ENCODE peak calls at places on chromosomes 16 and 17, in ten cellular contexts. A, R, H, Z, G, S, Q, M, F and X are unnamed samples.
A peak's percentile ranks its signal among the peaks of the same experiment; 100 is the strongest.

GRCh38 chr16:21526923-21527807 is 72.2 kb upstream of the METTL9 start:
- DNase-seq in A (no peak), Z (no peak), S (no peak), G (no peak), M (no peak), F (no peak), R (no peak), Q (no peak), H (no peak), X (peak; percentile 24)

GRCh38 chr17:38970804-38971203 is 3.6 kb upstream of the FBXO47 start:
- DNase-seq in M (no peak), Z (no peak), H (no peak), R (peak; percentile 14), G (no peak), A (no peak), F (no peak), Q (no peak), S (no peak), X (no peak)

GRCh38 chr16:4966736-4967453 is 8.8 kb downstream of the SEC14L5 start:
- DNase-seq in R (no peak), S (no peak), M (no peak), Q (no peak), G (no peak), Z (no peak), A (no peak), H (no peak), F (no peak), X (no peak)

GRCh38 chr16:86567701-86568571 is 1.3 kb downstream of the FOXC2 start:
- DNase-seq in G (peak; percentile 56), H (peak; percentile 52), S (no peak), R (no peak), F (no peak), M (peak; percentile 47), A (no peak), Z (no peak), Q (peak; percentile 61), X (peak; percentile 82)

GRCh38 chr17:17379197-17379991 is 76.2 kb downstream of the NT5M start:
- DNase-seq in A (no peak), M (no peak), H (no peak), R (no peak), Q (no peak), G (no peak), Z (no peak), F (no peak), S (peak; percentile 50), X (peak; percentile 7)

GRCh38 chr16:2842340-2843000 is 12.4 kb downstream of the ZG16B start:
- DNase-seq in S (peak; percentile 56), F (no peak), H (peak; percentile 62), Z (no peak), G (peak; percentile 65), A (peak; percentile 96), R (no peak), M (peak; percentile 80), Q (peak; percentile 93), X (peak; percentile 69)

GRCh38 chr16:15440852-15441251 is 6.5 kb downstream of the BMERB1 start:
- DNase-seq in G (no peak), S (peak; percentile 27), Q (no peak), F (no peak), H (peak; percentile 29), A (no peak), R (no peak), Z (no peak), M (no peak), X (no peak)

GRCh38 chr16:29811170-29811895 is 660 bp upstream of the PRRT2 start:
- DNase-seq in S (peak; percentile 98), Q (peak; percentile 90), Z (peak; percentile 82), H (peak; percentile 98), A (peak; percentile 93), M (peak; percentile 98), R (peak; percentile 98), G (peak; percentile 86), F (peak; percentile 76), X (peak; percentile 98)

GRCh38 chr17:37770631-37771518 is 26.0 kb upstream of the HNF1B start:
- DNase-seq in M (peak; percentile 81), Q (peak; percentile 72), R (peak; percentile 37), A (peak; percentile 60), S (peak; percentile 85), F (peak; percentile 74), H (peak; percentile 63), Z (peak; percentile 3), G (peak; percentile 73), X (peak; percentile 73)

GRCh38 chr17:82939213-82940030 is 99.6 kb upstream of the ZNF750 start:
- DNase-seq in M (no peak), Q (no peak), R (no peak), S (peak; percentile 5), F (no peak), Z (no peak), H (no peak), A (no peak), G (no peak), X (no peak)

GRCh38 chr16:21214086-21214485 is 2.7 kb upstream of the ZP2 start:
- DNase-seq in H (no peak), S (no peak), R (no peak), A (no peak), G (no peak), F (no peak), M (no peak), Q (no peak), Z (no peak), X (no peak)

GRCh38 chr17:55264640-55265298 is at the start of gene HLF:
- DNase-seq in Q (peak; percentile 84), H (peak; percentile 77), A (peak; percentile 90), M (peak; percentile 84), G (peak; percentile 54), S (peak; percentile 85), R (peak; percentile 91), F (peak; percentile 93), Z (peak; percentile 69), X (peak; percentile 94)

GRCh38 chr16:56263711-56264608 is 72.7 kb downstream of the GNAO1 start:
- DNase-seq in Q (no peak), A (no peak), R (no peak), M (no peak), Z (peak; percentile 66), F (no peak), S (no peak), G (no peak), H (no peak), X (no peak)

GRCh38 chr17:57869599-57870282 is 19.9 kb upstream of the MRPS23 start:
- DNase-seq in Z (peak; percentile 41), S (no peak), H (peak; percentile 94), F (no peak), G (no peak), A (no peak), M (peak; percentile 25), Q (no peak), R (no peak), X (no peak)